ENCODE peak calls at places on chromosomes 7 and 10, in four cellular contexts. Y is heart left ventricle, L is mesenchymal stem cell, Z is PC-9. B is an unnamed sample.

GRCh38 chr7:67659066-67659465 is 662.4 kb downstream of the TYW1 start:
- DNase-seq in L (no peak), Y (no peak), Z (no peak), B (no peak)

GRCh38 chr10:126012485-126012884 is 116.1 kb downstream of the FANK1 start:
- DNase-seq in L (peak; percentile 67), Z (no peak), Y (no peak), B (no peak)

GRCh38 chr10:66782776-66783175 is 143.1 kb upstream of the LRRTM3 start:
- DNase-seq in L (no peak), Z (no peak), Y (no peak), B (no peak)

GRCh38 chr7:76225379-76225778 is 23.7 kb downstream of the SRRM3 start:
- DNase-seq in Z (peak; percentile 43), L (peak; percentile 43), Y (no peak), B (peak; percentile 15)

GRCh38 chr10:17673517-17674051 is 29.6 kb downstream of the STAM start:
- DNase-seq in L (peak; percentile 89), Z (peak; percentile 48), Y (no peak), B (no peak)

GRCh38 chr7:27190284-27190748 is 5.3 kb upstream of the HOXA11 start:
- DNase-seq in Z (no peak), L (no peak), Y (no peak), B (no peak)

GRCh38 chr7:30177186-30177585 is 42.4 kb downstream of the MTURN start:
- DNase-seq in Y (no peak), Z (no peak), L (no peak), B (no peak)

GRCh38 chr7:132526111-132526741 is 50.0 kb downstream of the PLXNA4 start:
- DNase-seq in L (no peak), Y (no peak), Z (no peak), B (no peak)

GRCh38 chr10:8967004-8967530 is 912.6 kb downstream of the GATA3 start:
- DNase-seq in Y (no peak), Z (no peak), L (no peak), B (no peak)

GRCh38 chr7:26090927-26091519 is 61.0 kb upstream of the NFE2L3 start:
- DNase-seq in Z (no peak), L (peak; percentile 65), Y (no peak), B (peak; percentile 45)

GRCh38 chr10:19498348-19499290 is 317.6 kb upstream of the PLXDC2 start:
- DNase-seq in Z (no peak), Y (no peak), L (no peak), B (no peak)

GRCh38 chr7:19116121-19117080 is 1.0 kb downstream of the TWIST1 start:
- DNase-seq in Y (peak; percentile 62), L (peak; percentile 38), Z (peak; percentile 17), B (no peak)

GRCh38 chr10:1544929-1545328 is 192.4 kb downstream of the ADARB2 start:
- DNase-seq in L (no peak), Y (no peak), Z (no peak), B (no peak)

GRCh38 chr7:43138710-43139601 is 26.5 kb downstream of the HECW1 start:
- DNase-seq in L (peak; percentile 29), Y (no peak), Z (no peak), B (no peak)

GRCh38 chr7:73622909-73623797 is 1.2 kb downstream of the MLXIPL start:
- DNase-seq in L (no peak), Y (peak; percentile 67), Z (no peak), B (no peak)

GRCh38 chr10:91251430-91252056 is 31.1 kb downstream of the PCGF5 start:
- DNase-seq in Y (no peak), L (peak; percentile 69), Z (peak; percentile 17), B (peak; percentile 50)

GRCh38 chr10:28991738-28992270 is 297.1 kb upstream of the LYZL1 start:
- DNase-seq in L (peak; percentile 45), Z (peak; percentile 17), Y (no peak), B (peak; percentile 6)

GRCh38 chr10:24432478-24433416 is 223.8 kb downstream of the KIAA1217 start:
- DNase-seq in Z (peak; percentile 58), L (peak; percentile 52), Y (no peak), B (no peak)

GRCh38 chr7:151447312-151447711 is 7.4 kb upstream of the CRYGN start:
- DNase-seq in L (no peak), Y (no peak), Z (no peak), B (no peak)

GRCh38 chr10:73398024-73398423 is 15.8 kb downstream of the ANXA7 start:
- DNase-seq in Z (no peak), Y (no peak), L (no peak), B (no peak)

GRCh38 chr10:95404460-95404858 is 113.7 kb upstream of the PDLIM1 start:
- DNase-seq in Y (no peak), L (no peak), Z (no peak), B (no peak)

GRCh38 chr10:22344781-22345300 is 455 bp upstream of the SPAG6 start:
- DNase-seq in Y (no peak), L (peak; percentile 2), Z (no peak), B (no peak)

GRCh38 chr7:29350351-29350750 is 155.8 kb downstream of the CHN2 start:
- DNase-seq in Z (no peak), Y (no peak), L (no peak), B (no peak)

GRCh38 chr7:92135100-92135429 is 788 bp upstream of the CYP51A1 start:
- DNase-seq in Z (no peak), Y (no peak), L (no peak), B (no peak)

GRCh38 chr10:63320683-63321082 is 145.1 kb downstream of the JMJD1C start:
- DNase-seq in L (no peak), Y (no peak), Z (no peak), B (no peak)

GRCh38 chr10:116056445-116057293 is 216.3 kb downstream of the GFRA1 start:
- DNase-seq in Z (no peak), Y (no peak), L (no peak), B (no peak)

GRCh38 chr10:58554316-58554715 is 41.6 kb downstream of the BICC1 start:
- DNase-seq in L (no peak), Z (no peak), Y (no peak), B (no peak)

GRCh38 chr7:137590071-137590470 is 246.5 kb upstream of the PTN start:
- DNase-seq in L (peak; percentile 16), Y (no peak), Z (no peak), B (no peak)

GRCh38 chr10:104331208-104331838 is 6.9 kb downstream of the ITPRIP start:
- DNase-seq in L (peak; percentile 72), Y (no peak), Z (no peak), B (no peak)

GRCh38 chr10:35685402-35685801 is 43.3 kb upstream of the FZD8 start:
- DNase-seq in Y (no peak), L (no peak), Z (no peak), B (no peak)

GRCh38 chr7:17021205-17021604 is 139.4 kb upstream of the AGR3 start:
- DNase-seq in L (no peak), Z (no peak), Y (no peak), B (no peak)

GRCh38 chr10:22429981-22430421 is 84.7 kb downstream of the SPAG6 start:
- DNase-seq in L (peak; percentile 13), Z (no peak), Y (no peak), B (no peak)

GRCh38 chr10:112898540-112899395 is 51.3 kb upstream of the TCF7L2 start:
- DNase-seq in Z (peak; percentile 12), Y (no peak), L (peak; percentile 62), B (no peak)
- H3K4me3 ChIP-seq in Z (no peak overlapping the region), Y (peak overlapping the region; percentile 18), L (peak overlapping the region; percentile 53), B (no peak overlapping the region)

DNA sequence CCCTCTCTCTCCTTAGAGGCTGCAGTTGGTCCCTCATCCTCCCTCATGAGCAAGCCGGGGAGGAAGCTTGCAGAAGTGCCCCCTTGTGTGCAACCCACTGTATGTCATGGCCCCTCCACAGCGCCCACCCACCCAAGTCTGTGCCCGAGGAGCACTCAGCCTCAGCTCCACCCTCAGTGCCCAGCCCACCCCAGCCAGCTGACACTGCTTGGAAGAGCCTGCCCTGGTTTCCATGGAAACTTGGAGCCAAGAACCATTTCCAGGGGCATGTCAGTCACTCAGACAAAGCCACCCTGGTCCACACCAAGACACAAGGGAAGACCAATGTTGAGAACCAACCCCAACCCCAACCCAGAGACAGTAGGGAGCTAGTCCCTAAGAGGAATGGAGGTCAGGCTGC is 79.5 kb downstream of the PAX2 start:
- DNase-seq in L (no peak), Y (no peak), Z (no peak), B (no peak)
- H3K27me3 ChIP-seq in L (peaks cover 94% of the 10 kb centered on the region), Y (peaks cover 49% of the 10 kb centered on the region), Z (peaks cover 19% of the 10 kb centered on the region), B (peaks cover 34% of the 10 kb centered on the region)

DNA sequence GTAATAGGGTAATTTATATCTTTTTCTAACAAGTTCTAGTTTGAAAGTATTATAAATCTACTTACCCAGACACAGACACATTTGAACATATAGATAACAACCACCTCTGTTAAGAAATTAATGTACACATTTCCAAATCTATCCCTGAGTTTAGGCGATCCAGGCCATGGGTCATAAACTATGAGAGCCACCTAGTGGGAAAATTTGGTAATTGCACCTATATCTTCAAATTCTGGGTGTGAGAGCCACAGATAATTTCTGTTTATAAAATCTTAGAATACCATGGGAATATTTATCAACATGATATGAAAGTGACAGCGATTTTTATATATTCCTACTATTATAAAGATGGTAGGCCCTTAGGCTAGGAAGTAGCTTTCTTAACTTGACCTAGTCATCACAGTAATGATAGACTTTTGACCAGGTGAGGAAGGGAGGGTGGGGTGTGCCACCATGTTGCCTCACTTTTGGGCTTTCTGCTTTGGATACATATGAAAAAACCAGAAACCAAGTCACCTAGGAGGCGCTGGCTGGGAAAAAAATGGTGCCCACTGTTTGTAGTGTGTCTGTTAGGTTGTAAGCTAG is 8.0 kb upstream of the EPHA1 start:
- DNase-seq in Y (no peak), Z (no peak), L (peak; percentile 58), B (peak; percentile 62)
- H3K4me3 ChIP-seq in Y (no peak overlapping the region), Z (no peak overlapping the region), L (no peak overlapping the region), B (no peak overlapping the region)

GRCh38 chr10:123582084-123582989 is 83.8 kb upstream of the GPR26 start:
- DNase-seq in L (peak; percentile 51), Y (peak; percentile 77), Z (peak; percentile 60), B (peak; percentile 37)
- H3K27me3 ChIP-seq in L (peaks cover 36% of the 10 kb centered on the region), Y (no peaks in the 10 kb centered on the region), Z (peaks cover 25% of the 10 kb centered on the region), B (peaks cover 3% of the 10 kb centered on the region)

DNA sequence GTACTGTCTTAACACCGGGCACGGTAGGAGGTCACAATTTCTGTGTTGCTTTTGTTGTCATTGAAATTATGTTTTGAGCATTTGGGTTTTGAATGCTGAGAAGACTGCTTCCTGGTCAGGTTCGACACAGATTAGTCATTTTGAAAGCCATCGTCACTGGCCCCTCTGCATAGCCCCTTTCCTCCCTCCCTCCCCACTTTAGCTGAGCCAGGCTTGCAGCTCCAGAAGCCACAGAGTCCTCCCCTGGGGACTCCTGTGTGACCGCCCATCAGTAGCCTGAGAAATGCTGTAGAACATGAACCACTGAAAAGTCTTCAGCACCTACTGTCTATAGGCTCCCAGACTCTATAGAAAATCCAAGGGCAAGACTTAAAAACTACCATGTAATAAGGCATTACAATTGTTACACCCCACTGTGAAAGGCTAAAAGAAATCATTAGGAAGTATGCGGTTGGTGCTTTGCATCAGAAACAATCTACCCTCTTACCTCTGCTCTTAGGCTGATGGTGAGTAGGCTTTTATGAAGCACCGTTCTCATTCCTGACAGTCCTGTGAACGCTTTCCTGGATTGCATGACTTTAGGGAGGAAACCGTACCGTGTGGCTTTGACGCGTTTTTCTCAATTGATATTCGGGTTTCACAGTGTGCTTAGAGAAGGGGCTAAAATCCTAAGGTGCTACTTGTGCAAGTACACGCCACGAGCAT is 24.8 kb downstream of the JCAD start:
- DNase-seq in L (no peak), Z (no peak), Y (no peak), B (no peak)
- H3K4me3 ChIP-seq in L (no peak overlapping the region), Z (no peak overlapping the region), Y (no peak overlapping the region), B (no peak overlapping the region)

GRCh38 chr7:154953006-154953684 is 49.8 kb downstream of the PAXIP1 start:
- DNase-seq in Z (peak; percentile 22), Y (peak; percentile 71), L (peak; percentile 50), B (peak; percentile 60)
- H3K27me3 ChIP-seq in Z (no peaks in the 10 kb centered on the region), Y (no peaks in the 10 kb centered on the region), L (no peaks in the 10 kb centered on the region), B (no peaks in the 10 kb centered on the region)

B was measured in CD4-positive, alpha-beta memory T cell.